ENCODE peak calls at places on chromosomes 11 and 22, in nine cellular contexts. J is brain microvascular endothelial cell, F is fibroblast of the aortic adventitia, K is coronary artery, Y is fibroblast of pulmonary artery, R is transverse colon, L is mucosa of descending colon, G is IMR-90, Z is heart right ventricle. X is an unnamed sample.

GRCh38 chr11:61959026-61959608 is 8.3 kb downstream of the FTH1 start:
- DNase-seq in J (no peak), F (no peak), K (no peak), Y (no peak), R (no peak), L (no peak), G (no peak), Z (no peak), X (no peak)

GRCh38 chr11:85663080-85663729 is 1.7 kb downstream of the CREBZF start:
- DNase-seq in J (no peak), F (peak), K (no peak), Y (no peak), R (no peak), L (no peak), G (no peak), Z (no peak), X (no peak)

GRCh38 chr11:65489706-65490310 is 9.0 kb upstream of the MALAT1 start:
- DNase-seq in J (peak), F (peak), K (peak), Y (peak), R (peak), L (peak), G (no peak), Z (peak), X (no peak)

GRCh38 chr11:77734890-77735289 is 85.6 kb downstream of the RSF1 start:
- DNase-seq in J (no peak), F (no peak), K (no peak), Y (no peak), R (no peak), L (no peak), G (no peak), Z (no peak), X (peak)

GRCh38 chr11:32584921-32585320 is 1.3 kb downstream of the EIF3M start:
- DNase-seq in J (no peak), F (no peak), K (no peak), Y (no peak), R (no peak), L (no peak), G (no peak), Z (no peak), X (no peak)

GRCh38 chr11:100830978-100831732 is 144.1 kb downstream of the ARHGAP42 start:
- DNase-seq in J (peak), F (peak), K (no peak), Y (peak), R (no peak), L (no peak), G (peak), Z (no peak), X (no peak)

GRCh38 chr22:24951942-24952836 is at the start of gene KIAA1671:
- DNase-seq in J (peak), F (peak), K (peak), Y (peak), R (peak), L (peak), G (peak), Z (peak), X (peak)

GRCh38 chr11:614583-615452 is 932 bp downstream of the IRF7 start:
- DNase-seq in J (no peak), F (no peak), K (peak), Y (no peak), R (peak), L (peak), G (no peak), Z (peak), X (no peak)

GRCh38 chr22:49398646-49399045 is 429.0 kb downstream of the BRD1 start:
- DNase-seq in J (no peak), F (no peak), K (no peak), Y (no peak), R (no peak), L (no peak), G (no peak), Z (no peak), X (no peak)

GRCh38 chr22:26577081-26577480 is 12.9 kb downstream of the TPST2 start:
- DNase-seq in J (no peak), F (no peak), K (no peak), Y (no peak), R (no peak), L (no peak), G (no peak), Z (no peak), X (no peak)

GRCh38 chr11:117303101-117303500 is 12.0 kb downstream of the BACE1-AS start:
- DNase-seq in J (no peak), F (no peak), K (no peak), Y (no peak), R (no peak), L (no peak), G (no peak), Z (no peak), X (no peak)

GRCh38 chr11:119751281-119752060 is 22.5 kb upstream of the NECTIN1 start:
- DNase-seq in J (no peak), F (no peak), K (no peak), Y (no peak), R (no peak), L (no peak), G (no peak), Z (no peak), X (no peak)

GRCh38 chr11:10149553-10149952 is 144.5 kb downstream of the SBF2 start:
- DNase-seq in J (no peak), F (no peak), K (no peak), Y (no peak), R (no peak), L (no peak), G (no peak), Z (no peak), X (no peak)

GRCh38 chr11:65862191-65862735 is 2.0 kb downstream of the MUS81 start:
- DNase-seq in J (no peak), F (no peak), K (peak), Y (no peak), R (no peak), L (peak), G (no peak), Z (no peak), X (peak)

GRCh38 chr11:91798240-91798639 is 426.4 kb upstream of the FAT3 start:
- DNase-seq in J (no peak), F (no peak), K (no peak), Y (no peak), R (no peak), L (no peak), G (no peak), Z (no peak), X (no peak)

GRCh38 chr22:35154937-35155387 is 89.0 kb downstream of the ISX start:
- DNase-seq in J (peak), F (peak), K (no peak), Y (peak), R (peak), L (no peak), G (peak), Z (peak), X (no peak)

GRCh38 chr22:17214416-17215043 is 4.7 kb downstream of the ADA2 start:
- DNase-seq in J (no peak), F (no peak), K (no peak), Y (no peak), R (no peak), L (peak), G (no peak), Z (no peak), X (peak)

GRCh38 chr22:17218341-17218740 is 894 bp downstream of the ADA2 start:
- DNase-seq in J (no peak), F (no peak), K (no peak), Y (no peak), R (no peak), L (peak), G (no peak), Z (no peak), X (peak)

GRCh38 chr22:17217179-17217578 is 2.1 kb downstream of the ADA2 start:
- DNase-seq in J (no peak), F (no peak), K (no peak), Y (no peak), R (no peak), L (peak), G (no peak), Z (no peak), X (no peak)

DNA sequence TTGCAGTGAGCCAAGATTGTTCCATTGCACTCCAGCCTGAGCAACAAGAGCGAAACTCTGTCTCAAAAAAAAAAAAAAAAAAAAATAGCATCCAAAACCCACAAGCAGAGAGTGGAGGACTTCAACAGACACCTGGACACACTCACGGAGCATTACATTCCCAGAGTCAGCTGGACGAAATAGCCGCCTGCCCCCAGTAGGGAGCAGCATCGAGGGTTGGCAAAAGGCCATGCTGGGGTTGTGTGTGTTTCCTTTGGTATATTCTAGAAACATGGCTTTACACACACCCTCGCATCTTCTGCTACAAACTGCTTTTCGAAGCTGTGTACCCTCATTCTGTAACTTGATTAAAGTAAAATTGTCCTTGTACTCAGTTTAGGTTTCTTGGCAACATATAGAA is 5.3 kb downstream of the ADA2 start:
- DNase-seq in J (peak), F (peak), K (no peak), Y (peak), R (peak), L (peak), G (peak), Z (peak), X (peak)
- TF ChIP-seq CTCF in J (no peak), F (peak), K (no peak), Y (peak), R (peak), L (no peak), G (no peak), Z (peak), X (peak)

GRCh38 chr11:114441921-114442320 is 2.7 kb downstream of the REXO2 start:
- DNase-seq in J (no peak), F (peak), K (no peak), Y (no peak), R (no peak), L (no peak), G (no peak), Z (no peak), X (no peak)
- H3K4me3 ChIP-seq in J (no peak), F (peak), K (no peak), Y (no peak), R (no peak), L (no peak), G (no peak), Z (no peak), X (no peak)

GRCh38 chr11:72348250-72348649 is 86.1 kb downstream of the CLPB start:
- DNase-seq in J (no peak), F (no peak), K (no peak), Y (no peak), R (no peak), L (no peak), G (no peak), Z (no peak), X (no peak)
- TF ChIP-seq CTCF in J (no peak), F (no peak), K (no peak), Y (no peak), R (no peak), L (no peak), G (no peak), Z (no peak), X (no peak)

GRCh38 chr11:74341926-74342325 is 30.5 kb upstream of the P4HA3 start:
- DNase-seq in J (no peak), F (peak), K (no peak), Y (no peak), R (no peak), L (no peak), G (no peak), Z (no peak), X (no peak)

GRCh38 chr11:74345420-74345819 is 34.0 kb upstream of the P4HA3 start:
- DNase-seq in J (no peak), F (no peak), K (no peak), Y (no peak), R (no peak), L (no peak), G (peak), Z (no peak), X (no peak)

GRCh38 chr11:74338963-74339362 is 27.5 kb upstream of the P4HA3 start:
- DNase-seq in J (no peak), F (no peak), K (no peak), Y (no peak), R (peak), L (no peak), G (no peak), Z (no peak), X (no peak)

DNA sequence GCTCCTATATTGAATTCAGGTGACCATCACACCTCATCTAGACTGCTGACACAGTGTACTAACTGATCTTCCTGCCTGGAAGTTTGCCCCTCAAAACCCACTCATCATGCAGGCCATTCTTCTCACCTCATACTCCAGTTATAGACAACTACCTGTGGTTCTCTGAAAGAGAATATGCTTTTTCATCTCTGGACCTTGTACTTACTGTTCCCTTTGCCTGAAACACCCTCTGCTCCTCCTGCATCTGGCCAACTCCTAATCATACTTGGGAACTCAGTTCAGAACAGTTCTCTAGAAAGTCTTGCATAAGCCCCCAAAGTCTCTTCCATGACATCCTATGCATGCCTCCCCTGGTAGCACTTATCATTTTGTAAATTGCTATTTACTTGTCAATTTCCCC is 28.2 kb upstream of the P4HA3 start:
- DNase-seq in J (no peak), F (no peak), K (no peak), Y (no peak), R (no peak), L (no peak), G (no peak), Z (no peak), X (no peak)
- H3K4me3 ChIP-seq in J (no peak), F (no peak), K (no peak), Y (no peak), R (no peak), L (no peak), G (no peak), Z (no peak), X (no peak)

DNA sequence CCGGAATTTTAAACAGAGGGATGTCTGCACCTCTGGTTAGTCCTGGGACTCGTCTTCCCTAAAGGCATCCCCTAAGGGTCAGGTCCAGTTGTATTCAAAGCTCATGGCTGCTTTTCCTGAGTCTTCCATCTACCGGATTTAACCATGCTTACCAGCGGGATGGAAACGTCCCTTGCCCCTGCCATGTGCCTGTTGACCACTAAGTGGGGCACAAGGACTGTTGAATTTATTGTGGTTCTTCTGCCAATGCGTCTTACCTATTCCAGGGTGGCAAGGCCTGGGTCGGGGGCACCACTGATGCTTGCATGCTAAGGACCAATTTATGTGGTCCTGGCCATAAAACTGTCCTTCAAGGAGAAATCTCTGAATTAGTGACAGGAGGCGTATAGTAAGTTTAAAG is 25.6 kb downstream of the ANKRD42 start:
- DNase-seq in J (no peak), F (no peak), K (no peak), Y (no peak), R (no peak), L (no peak), G (no peak), Z (no peak), X (no peak)
- TF ChIP-seq CTCF in J (peak), F (peak), K (no peak), Y (peak), R (no peak), L (no peak), G (peak), Z (peak), X (no peak)

GRCh38 chr22:19716041-19716828 is 1.9 kb downstream of the SEPTIN5 start:
- DNase-seq in J (no peak), F (no peak), K (no peak), Y (no peak), R (no peak), L (no peak), G (no peak), Z (no peak), X (no peak)

GRCh38 chr22:19714320-19715252 is at the start of gene SEPTIN5:
- DNase-seq in J (no peak), F (no peak), K (no peak), Y (no peak), R (no peak), L (peak), G (no peak), Z (no peak), X (peak)

GRCh38 chr22:19713650-19714319 is 518 bp upstream of the SEPTIN5 start:
- DNase-seq in J (no peak), F (no peak), K (no peak), Y (no peak), R (no peak), L (peak), G (no peak), Z (no peak), X (peak)

GRCh38 chr22:19716829-19717105 is 2.5 kb downstream of the SEPTIN5 start:
- DNase-seq in J (no peak), F (no peak), K (no peak), Y (no peak), R (no peak), L (no peak), G (no peak), Z (no peak), X (no peak)

GRCh38 chr22:19715286-19715939 is 1.1 kb downstream of the SEPTIN5 start:
- DNase-seq in J (no peak), F (no peak), K (no peak), Y (no peak), R (no peak), L (peak), G (no peak), Z (no peak), X (no peak)
- H3K4me3 ChIP-seq in J (peak), F (peak), K (peak), Y (peak), R (peak), L (no peak), G (no peak), Z (peak), X (peak)

GRCh38 chr22:46027219-46028068 is 50.5 kb upstream of the WNT7B start:
- DNase-seq in J (no peak), F (no peak), K (peak), Y (no peak), R (peak), L (peak), G (no peak), Z (peak), X (peak)
- TF ChIP-seq CTCF in J (no peak), F (no peak), K (no peak), Y (no peak), R (peak), L (no peak), G (no peak), Z (no peak), X (no peak)

GRCh38 chr11:2139118-2139490 is at the start of gene IGF2:
- DNase-seq in J (no peak), F (no peak), K (no peak), Y (no peak), R (no peak), L (no peak), G (no peak), Z (peak), X (no peak)

GRCh38 chr11:2138075-2138435 is 1.1 kb downstream of the IGF2 start:
- DNase-seq in J (no peak), F (no peak), K (no peak), Y (no peak), R (no peak), L (peak), G (no peak), Z (peak), X (no peak)

GRCh38 chr11:2137202-2138071 is 1.8 kb downstream of the IGF2 start:
- DNase-seq in J (peak), F (peak), K (no peak), Y (peak), R (peak), L (peak), G (peak), Z (peak), X (no peak)

GRCh38 chr11:2139691-2140337 is 625 bp upstream of the IGF2 start:
- DNase-seq in J (no peak), F (no peak), K (no peak), Y (no peak), R (no peak), L (peak), G (no peak), Z (peak), X (no peak)

DNA sequence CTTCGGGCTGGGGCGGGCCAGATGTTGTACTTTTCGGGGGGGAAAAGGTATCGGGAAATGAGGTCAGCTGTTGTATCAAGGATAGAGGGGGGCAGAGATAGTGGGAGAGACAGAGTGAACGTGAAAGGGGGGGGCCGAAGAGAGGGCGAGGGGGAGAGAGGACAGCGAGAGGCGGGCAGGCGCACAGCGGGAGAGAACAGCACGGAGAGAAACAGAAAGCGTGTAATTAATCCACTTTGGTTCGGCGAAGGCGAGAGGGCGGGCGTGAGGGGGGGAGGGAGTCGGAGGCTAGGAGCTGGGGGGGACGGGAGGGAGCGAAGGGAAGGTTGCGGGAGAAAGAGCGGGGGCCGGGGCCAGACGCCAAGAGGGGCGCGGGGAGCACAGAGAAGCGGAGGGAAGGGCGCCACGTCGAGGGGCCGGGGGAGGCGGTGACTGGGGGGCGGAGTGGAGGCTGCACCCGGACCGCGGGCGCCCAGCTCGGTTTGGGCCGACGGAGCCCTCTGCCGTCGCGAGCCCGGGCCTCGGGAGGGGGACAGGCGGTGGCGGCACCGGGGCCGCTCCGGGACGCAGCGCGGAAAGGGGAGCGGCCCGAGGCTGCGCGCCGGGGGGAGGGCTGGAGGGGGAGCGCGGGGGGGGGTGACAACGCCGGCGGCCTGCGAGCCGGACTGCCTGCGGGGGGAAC is 612 bp downstream of the IGF2 start:
- DNase-seq in J (no peak), F (no peak), K (no peak), Y (no peak), R (no peak), L (peak), G (no peak), Z (peak), X (peak)
- H3K4me3 ChIP-seq in J (peak), F (no peak), K (peak), Y (no peak), R (peak), L (no peak), G (peak), Z (peak), X (no peak)

DNA sequence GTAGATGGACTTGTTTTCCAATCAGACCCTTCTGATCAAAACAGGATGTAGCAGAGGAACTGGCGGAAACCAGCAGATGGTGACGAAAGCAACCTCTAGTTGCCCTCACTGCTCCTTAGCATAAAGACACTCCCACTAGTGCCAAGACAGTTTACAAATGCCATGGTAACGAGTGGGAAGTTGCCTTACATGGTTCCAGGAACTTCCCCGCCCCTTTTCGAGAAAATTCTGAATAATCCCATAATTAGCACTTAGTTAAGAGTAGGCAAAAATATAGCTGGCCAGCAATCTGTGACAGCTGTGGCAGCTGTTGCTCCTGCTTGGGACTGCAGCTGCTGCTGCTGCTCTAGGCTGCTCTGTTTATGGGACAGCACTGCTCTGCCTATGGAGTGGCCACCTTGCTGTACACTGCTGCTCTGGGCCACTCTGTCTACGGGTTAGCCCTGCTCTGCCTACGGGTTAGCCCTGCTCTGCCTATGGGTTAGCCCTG is 33.4 kb upstream of the SORL1 start:
- DNase-seq in J (no peak), F (no peak), K (no peak), Y (no peak), R (peak), L (no peak), G (no peak), Z (no peak), X (peak)
- TF ChIP-seq CTCF in J (no peak), F (no peak), K (no peak), Y (no peak), R (no peak), L (no peak), G (no peak), Z (no peak), X (no peak)

X was measured in left lung.